ENCODE peak calls at places on chromosomes 7 and 10, in nine cellular contexts. W, U, R, M, C, L, T, B and E are unnamed samples.

GRCh38 chr7:38492010-38492409 is 139.2 kb downstream of the AMPH start:
- DNase-seq in U (no peak), R (no peak), W (no peak), T (no peak), B (peak; percentile 60), C (no peak), L (no peak), M (no peak), E (no peak)

GRCh38 chr10:99530108-99531025 is 2.4 kb upstream of the NKX2-3 start:
- DNase-seq in B (peak; percentile 63), C (peak; percentile 46), R (no peak), U (no peak), T (no peak), M (no peak), L (peak; percentile 41), W (no peak), E (no peak)

GRCh38 chr7:140653319-140654108 is 12.9 kb upstream of the DENND2A start:
- DNase-seq in M (no peak), L (no peak), R (peak; percentile 62), C (peak; percentile 69), U (no peak), B (peak; percentile 95), T (peak; percentile 81), W (peak; percentile 86), E (peak; percentile 62)

GRCh38 chr10:22740180-22740579 is 25.8 kb upstream of the PIP4K2A start:
- DNase-seq in T (no peak), B (no peak), R (no peak), L (no peak), C (no peak), U (no peak), M (no peak), W (no peak), E (no peak)

GRCh38 chr7:127447326-127447945 is 54.9 kb upstream of the ZNF800 start:
- DNase-seq in R (peak; percentile 32), C (peak; percentile 9), T (peak; percentile 74), L (peak; percentile 64), M (no peak), B (peak; percentile 94), U (no peak), W (no peak), E (peak; percentile 69)

GRCh38 chr10:33337335-33337854 is 2.9 kb upstream of the NRP1 start:
- DNase-seq in B (no peak), R (no peak), C (peak; percentile 6), W (no peak), T (no peak), U (no peak), M (no peak), L (no peak), E (peak; percentile 83)

GRCh38 chr7:56188823-56189346 is 72.7 kb upstream of the NUPR2 start:
- DNase-seq in R (no peak), C (no peak), B (no peak), U (no peak), L (no peak), T (no peak), W (peak; percentile 6), M (no peak), E (no peak)

GRCh38 chr7:95389516-95389915 is 6.7 kb downstream of the PON3 start:
- DNase-seq in C (no peak), R (no peak), M (no peak), W (no peak), B (no peak), L (no peak), T (no peak), U (no peak), E (no peak)

GRCh38 chr7:86647340-86648094 is 3.8 kb downstream of the GRM3 start:
- DNase-seq in U (no peak), L (no peak), W (no peak), C (no peak), T (no peak), B (no peak), R (no peak), M (no peak), E (no peak)

GRCh38 chr10:14380746-14381145 is 50.0 kb upstream of the FRMD4A start:
- DNase-seq in T (no peak), W (no peak), M (no peak), U (no peak), B (no peak), C (no peak), L (no peak), R (no peak), E (no peak)

GRCh38 chr7:100890640-100891521 is 1.4 kb upstream of the UFSP1 start:
- DNase-seq in T (peak; percentile 54), W (no peak), B (peak; percentile 67), C (no peak), U (no peak), M (no peak), R (no peak), L (no peak), E (no peak)

GRCh38 chr10:119104653-119105024 is 726 bp downstream of the DENND10 start:
- DNase-seq in W (no peak), U (no peak), M (no peak), B (peak; percentile 41), C (no peak), T (no peak), L (no peak), R (peak; percentile 50), E (no peak)

GRCh38 chr7:116089293-116089692 is 58.7 kb upstream of the TFEC start:
- DNase-seq in U (no peak), M (no peak), W (no peak), T (no peak), C (no peak), L (no peak), R (no peak), B (no peak), E (no peak)

GRCh38 chr7:101243786-101244384 is 996 bp downstream of the FIS1 start:
- DNase-seq in T (peak; percentile 88), W (no peak), L (peak; percentile 18), U (no peak), R (no peak), C (no peak), M (no peak), B (peak; percentile 82), E (no peak)

GRCh38 chr7:135843214-135843613 is 94.6 kb upstream of the FAM180A start:
- DNase-seq in W (no peak), T (no peak), U (no peak), L (no peak), R (no peak), C (no peak), M (no peak), B (no peak), E (no peak)

GRCh38 chr7:44072364-44073231 is 7.2 kb upstream of the PGAM2 start:
- DNase-seq in C (peak; percentile 63), R (peak; percentile 87), B (peak; percentile 90), L (peak; percentile 64), T (peak; percentile 68), M (peak; percentile 93), W (peak; percentile 92), U (peak; percentile 44), E (peak; percentile 93)

GRCh38 chr7:150399861-150400778 is 21.0 kb downstream of the ZNF775 start:
- DNase-seq in R (no peak), U (no peak), M (no peak), L (no peak), T (peak; percentile 80), B (no peak), W (no peak), C (no peak), E (peak; percentile 62)

GRCh38 chr7:46143949-46144917 is 223.2 kb upstream of the IGFBP3 start:
- DNase-seq in B (no peak), R (no peak), U (no peak), T (no peak), M (no peak), W (no peak), L (no peak), C (no peak), E (no peak)

GRCh38 chr10:52566471-52567246 is 205.9 kb downstream of the MBL2 start:
- DNase-seq in T (no peak), R (peak; percentile 81), L (no peak), U (no peak), M (no peak), B (peak; percentile 73), C (peak; percentile 13), W (no peak), E (peak; percentile 69)

GRCh38 chr10:127996586-127996985 is 89.7 kb downstream of the PTPRE start:
- DNase-seq in W (no peak), L (no peak), C (no peak), M (no peak), U (no peak), T (no peak), R (no peak), B (no peak), E (no peak)

GRCh38 chr7:42091461-42092229 is 145.4 kb downstream of the GLI3 start:
- DNase-seq in T (no peak), L (no peak), B (peak; percentile 89), C (peak; percentile 25), M (no peak), U (no peak), R (peak; percentile 51), W (no peak), E (no peak)

GRCh38 chr7:50275430-50275829 is 29.1 kb upstream of the IKZF1 start:
- DNase-seq in W (no peak), L (no peak), R (no peak), T (no peak), U (no peak), M (no peak), B (no peak), C (no peak), E (no peak)
- TF ChIP-seq CTCF in W (no peak), L (no peak), R (no peak), T (no peak), U (no peak), M (no peak), B (no peak), C (no peak), E (no peak)

GRCh38 chr7:876077-876971 is at the start of gene GET4:
- DNase-seq in W (peak; percentile 100), L (peak; percentile 92), T (peak; percentile 87), B (peak; percentile 92), M (peak; percentile 80), R (peak; percentile 96), U (peak; percentile 57), C (peak; percentile 97), E (peak; percentile 96)
- TF ChIP-seq CTCF in W (peak; percentile 18), L (peak; percentile 22), T (no peak), B (no peak), M (no peak), R (no peak), U (peak; percentile 22), C (no peak), E (peak; percentile 45)

DNA sequence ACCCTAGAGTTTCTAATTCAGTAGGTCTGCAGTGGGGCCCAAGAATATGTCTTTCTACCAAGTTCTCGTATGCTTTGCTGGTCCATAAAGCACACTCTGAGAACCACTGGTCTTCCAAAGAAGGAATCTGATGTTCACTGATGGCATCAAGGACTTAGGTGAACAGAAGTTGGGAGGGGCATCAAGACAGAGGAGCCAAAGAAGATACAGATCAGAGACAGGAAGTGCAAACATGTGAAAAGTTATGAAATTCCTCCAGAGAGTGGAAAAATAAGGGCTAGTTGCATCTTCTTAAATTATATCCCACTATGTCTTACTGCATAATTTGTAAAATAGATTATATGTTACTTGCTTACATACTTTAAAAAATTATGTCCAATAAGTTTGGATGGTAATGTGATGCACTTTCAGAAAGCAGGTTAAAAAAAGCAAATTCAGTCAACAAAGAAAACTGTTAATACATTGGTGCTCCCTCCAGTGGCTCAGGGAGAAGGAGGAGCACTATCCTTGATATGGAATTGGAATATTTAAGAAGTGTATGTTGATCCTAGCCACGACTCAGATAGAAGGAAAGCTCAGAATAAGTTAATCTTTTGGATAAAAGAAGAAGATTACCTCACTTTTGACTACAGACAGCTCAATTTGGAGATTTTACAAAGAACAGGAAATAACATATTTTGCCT is 35.8 kb downstream of the CREB3L2 start:
- DNase-seq in B (no peak), R (peak; percentile 31), L (no peak), W (no peak), T (no peak), C (no peak), M (no peak), U (no peak), E (no peak)
- TF ChIP-seq CTCF in B (no peak), R (no peak), L (no peak), W (peak; percentile 47), T (peak; percentile 32), C (no peak), M (no peak), U (peak; percentile 12), E (peak; percentile 55)

GRCh38 chr10:68302503-68302823 is 29.4 kb upstream of the HNRNPH3 start:
- DNase-seq in M (no peak), R (no peak), C (no peak), B (no peak), W (no peak), L (no peak), T (no peak), U (no peak), E (no peak)
- TF ChIP-seq CTCF in M (no peak), R (no peak), C (no peak), B (no peak), W (no peak), L (no peak), T (no peak), U (no peak), E (peak; percentile 8)